ENCODE peak calls at places on chromosomes 13 and 19, in five cellular contexts. One of them, this sample, is unnamed.

GRCh38 chr13:99353836-99354235 is 46.6 kb upstream of the GPR183 start:
- DNase-seq in H1: no peak
- DNase-seq in A549: no peak
- DNase-seq in endothelial cell of umbilical vein: no peak
- DNase-seq in HCT116: no peak
- DNase-seq in this sample: no peak

GRCh38 chr19:46955114-46955812 is 64.4 kb upstream of the NPAS1 start:
- DNase-seq in A549: no peak
- DNase-seq in endothelial cell of umbilical vein: peak; percentile 75
- DNase-seq in H1: no peak
- DNase-seq in HCT116: no peak
- DNase-seq in this sample: peak; percentile 92

GRCh38 chr13:94214979-94215378 is 264.5 kb downstream of the DCT start:
- DNase-seq in HCT116: no peak
- DNase-seq in A549: no peak
- DNase-seq in H1: no peak
- DNase-seq in endothelial cell of umbilical vein: no peak
- DNase-seq in this sample: no peak

GRCh38 chr13:95833126-95833525 is 156.2 kb downstream of the DNAJC3 start:
- DNase-seq in HCT116: no peak
- DNase-seq in A549: no peak
- DNase-seq in H1: no peak
- DNase-seq in endothelial cell of umbilical vein: no peak
- DNase-seq in this sample: no peak

GRCh38 chr13:35016362-35017148 is 74.5 kb downstream of the NBEA start:
- DNase-seq in H1: no peak
- DNase-seq in endothelial cell of umbilical vein: no peak
- DNase-seq in HCT116: no peak
- DNase-seq in A549: no peak
- DNase-seq in this sample: no peak

GRCh38 chr13:43261018-43261417 is 237.6 kb downstream of the DNAJC15 start:
- DNase-seq in HCT116: no peak
- DNase-seq in H1: no peak
- DNase-seq in A549: no peak
- DNase-seq in endothelial cell of umbilical vein: no peak
- DNase-seq in this sample: no peak

GRCh38 chr13:63337921-63338320 is 1922.3 kb upstream of the PCDH20 start:
- DNase-seq in endothelial cell of umbilical vein: no peak
- DNase-seq in H1: no peak
- DNase-seq in HCT116: no peak
- DNase-seq in A549: no peak
- DNase-seq in this sample: no peak

GRCh38 chr19:47446534-47447469 is 24.9 kb downstream of the SLC8A2 start:
- DNase-seq in endothelial cell of umbilical vein: no peak
- DNase-seq in A549: peak; percentile 81
- DNase-seq in H1: peak; percentile 79
- DNase-seq in HCT116: peak; percentile 81
- DNase-seq in this sample: peak; percentile 73

GRCh38 chr13:27481766-27482165 is 31.4 kb upstream of the MTIF3 start:
- DNase-seq in H1: peak; percentile 58
- DNase-seq in endothelial cell of umbilical vein: peak; percentile 28
- DNase-seq in HCT116: peak; percentile 37
- DNase-seq in A549: peak; percentile 19
- DNase-seq in this sample: peak; percentile 56

GRCh38 chr13:75760182-75760981 is 124.3 kb downstream of the LMO7 start:
- DNase-seq in endothelial cell of umbilical vein: peak; percentile 54
- DNase-seq in H1: no peak
- DNase-seq in HCT116: peak; percentile 37
- DNase-seq in A549: peak; percentile 50
- DNase-seq in this sample: no peak

GRCh38 chr19:6718741-6719539 is 1.5 kb downstream of the C3 start:
- DNase-seq in endothelial cell of umbilical vein: no peak
- DNase-seq in HCT116: peak; percentile 79
- DNase-seq in H1: no peak
- DNase-seq in A549: peak; percentile 58
- DNase-seq in this sample: peak; percentile 34

GRCh38 chr19:23762884-23763711 is 4.4 kb upstream of the ZNF681 start:
- DNase-seq in H1: peak; percentile 41
- DNase-seq in endothelial cell of umbilical vein: no peak
- DNase-seq in HCT116: no peak
- DNase-seq in A549: no peak
- DNase-seq in this sample: peak; percentile 68

GRCh38 chr19:55289117-55289796 is 5.5 kb downstream of the BRSK1 start:
- DNase-seq in HCT116: no peak
- DNase-seq in A549: no peak
- DNase-seq in endothelial cell of umbilical vein: no peak
- DNase-seq in H1: no peak
- DNase-seq in this sample: no peak

GRCh38 chr19:38484747-38485146 is 51.3 kb downstream of the RYR1 start:
- DNase-seq in endothelial cell of umbilical vein: no peak
- DNase-seq in H1: no peak
- DNase-seq in HCT116: no peak
- DNase-seq in A549: no peak
- DNase-seq in this sample: no peak

GRCh38 chr19:35775046-35775297 is 392 bp upstream of the ARHGAP33 start:
- DNase-seq in endothelial cell of umbilical vein: no peak
- DNase-seq in HCT116: no peak
- DNase-seq in H1: no peak
- DNase-seq in A549: no peak
- DNase-seq in this sample: no peak

GRCh38 chr19:49506575-49507105 is 5.8 kb upstream of the FCGRT start:
- DNase-seq in A549: peak; percentile 80
- DNase-seq in H1: no peak
- DNase-seq in HCT116: no peak
- DNase-seq in endothelial cell of umbilical vein: peak; percentile 64
- DNase-seq in this sample: peak; percentile 80

GRCh38 chr19:30830875-30831274 is 458.7 kb downstream of the ZNF536 start:
- DNase-seq in A549: no peak
- DNase-seq in H1: no peak
- DNase-seq in HCT116: no peak
- DNase-seq in endothelial cell of umbilical vein: no peak
- DNase-seq in this sample: no peak

GRCh38 chr19:4361152-4362037 is 18.0 kb downstream of the MPND start:
- DNase-seq in endothelial cell of umbilical vein: no peak
- DNase-seq in HCT116: no peak
- DNase-seq in H1: no peak
- DNase-seq in A549: no peak
- DNase-seq in this sample: no peak

GRCh38 chr13:112325941-112326645 is 50.1 kb upstream of the SPACA7 start:
- DNase-seq in HCT116: no peak
- DNase-seq in H1: no peak
- DNase-seq in A549: no peak
- DNase-seq in endothelial cell of umbilical vein: no peak
- DNase-seq in this sample: no peak

GRCh38 chr13:41978007-41978406 is 17.1 kb upstream of the VWA8 start:
- DNase-seq in endothelial cell of umbilical vein: no peak
- DNase-seq in A549: no peak
- DNase-seq in HCT116: no peak
- DNase-seq in H1: no peak
- DNase-seq in this sample: peak; percentile 16

GRCh38 chr13:83153833-83154232 is 728.4 kb downstream of the SLITRK1 start:
- DNase-seq in endothelial cell of umbilical vein: no peak
- DNase-seq in HCT116: no peak
- DNase-seq in A549: no peak
- DNase-seq in H1: no peak
- DNase-seq in this sample: no peak

GRCh38 chr13:48266967-48267639 is 34.1 kb downstream of the ITM2B start:
- DNase-seq in H1: no peak
- DNase-seq in endothelial cell of umbilical vein: no peak
- DNase-seq in A549: no peak
- DNase-seq in HCT116: no peak
- DNase-seq in this sample: no peak

GRCh38 chr13:26377038-26377437 is 123.1 kb downstream of the CDK8 start:
- DNase-seq in endothelial cell of umbilical vein: peak; percentile 20
- DNase-seq in HCT116: peak; percentile 8
- DNase-seq in A549: peak; percentile 1
- DNase-seq in H1: peak; percentile 7
- DNase-seq in this sample: peak; percentile 46

GRCh38 chr19:13207237-13208130 is 57.3 kb downstream of the IER2 start:
- DNase-seq in A549: no peak
- DNase-seq in H1: no peak
- DNase-seq in HCT116: no peak
- DNase-seq in endothelial cell of umbilical vein: no peak
- DNase-seq in this sample: peak; percentile 53

GRCh38 chr19:34430738-34431625 is 2.8 kb downstream of the UBA2 start:
- DNase-seq in H1: no peak
- DNase-seq in A549: peak; percentile 98
- DNase-seq in HCT116: peak; percentile 35
- DNase-seq in endothelial cell of umbilical vein: peak; percentile 73
- DNase-seq in this sample: peak; percentile 68

GRCh38 chr13:50080856-50081105 is 65.5 kb downstream of the KCNRG start:
- DNase-seq in HCT116: no peak
- DNase-seq in A549: no peak
- DNase-seq in endothelial cell of umbilical vein: peak; percentile 59
- DNase-seq in H1: no peak
- DNase-seq in this sample: no peak

GRCh38 chr13:50081106-50081898 is 66.1 kb downstream of the KCNRG start:
- DNase-seq in HCT116: no peak
- DNase-seq in H1: no peak
- DNase-seq in endothelial cell of umbilical vein: peak; percentile 53
- DNase-seq in A549: no peak
- DNase-seq in this sample: peak; percentile 75

GRCh38 chr13:50081899-50082425 is 66.7 kb downstream of the KCNRG start:
- DNase-seq in endothelial cell of umbilical vein: peak; percentile 100
- DNase-seq in H1: peak; percentile 99
- DNase-seq in HCT116: peak; percentile 98
- DNase-seq in A549: peak; percentile 75
- DNase-seq in this sample: peak; percentile 99

GRCh38 chr13:50080158-50080855 is 65.1 kb downstream of the KCNRG start:
- DNase-seq in endothelial cell of umbilical vein: peak; percentile 63
- DNase-seq in HCT116: no peak
- DNase-seq in H1: no peak
- DNase-seq in A549: no peak
- DNase-seq in this sample: peak; percentile 73

GRCh38 chr13:50082426-50083283 is 67.4 kb downstream of the KCNRG start:
- DNase-seq in HCT116: peak; percentile 79
- DNase-seq in H1: no peak
- DNase-seq in A549: peak; percentile 82
- DNase-seq in endothelial cell of umbilical vein: peak; percentile 83
- DNase-seq in this sample: peak; percentile 94
- TF ChIP-seq POLR2A in HCT116: no peak
- TF ChIP-seq POLR2A in H1: no peak
- TF ChIP-seq POLR2A in A549: peak; percentile 31
- TF ChIP-seq POLR2A in endothelial cell of umbilical vein: no peak
- TF ChIP-seq POLR2A in this sample: no peak

DNA sequence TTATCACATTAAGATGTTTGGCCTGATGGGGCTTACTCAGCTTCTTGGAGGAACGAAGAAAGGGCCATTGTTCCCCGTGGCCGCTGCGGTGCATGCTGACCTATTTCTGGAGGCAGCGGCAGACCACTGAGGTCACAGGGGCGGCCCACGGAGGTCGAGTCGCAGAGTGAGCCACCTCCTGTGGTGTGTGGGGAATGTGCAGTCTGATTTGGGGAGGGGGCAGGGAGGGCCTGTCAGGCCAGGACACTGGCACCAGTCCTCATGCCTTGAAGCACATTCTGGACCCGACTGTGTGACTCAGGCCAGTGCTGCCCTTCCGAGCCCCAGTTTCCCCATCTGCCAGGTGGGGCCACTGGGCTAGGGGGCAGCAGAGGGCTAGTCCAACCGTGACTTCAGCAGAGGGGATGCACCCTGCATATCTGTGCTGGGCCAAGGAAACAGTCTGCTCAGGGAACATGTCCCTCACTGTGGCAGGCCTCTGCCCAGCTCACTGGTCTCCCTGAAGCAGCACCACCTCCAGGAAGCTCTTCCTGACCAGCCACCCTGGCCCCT is 6.3 kb downstream of the SLC7A10 start:
- DNase-seq in A549: no peak
- DNase-seq in H1: no peak
- DNase-seq in endothelial cell of umbilical vein: no peak
- DNase-seq in HCT116: no peak
- DNase-seq in this sample: peak; percentile 34
- TF ChIP-seq CTCF in A549: peak; percentile 50
- TF ChIP-seq CTCF in H1: peak; percentile 79
- TF ChIP-seq CTCF in endothelial cell of umbilical vein: no peak
- TF ChIP-seq CTCF in HCT116: peak; percentile 47
- TF ChIP-seq CTCF in this sample: peak; percentile 24

GRCh38 chr19:1161716-1162115 is 12.4 kb downstream of the SBNO2 start:
- DNase-seq in endothelial cell of umbilical vein: no peak
- DNase-seq in H1: no peak
- DNase-seq in A549: peak; percentile 54
- DNase-seq in HCT116: no peak
- DNase-seq in this sample: peak; percentile 39
- TF ChIP-seq MAX in endothelial cell of umbilical vein: no peak
- TF ChIP-seq MAX in H1: no peak
- TF ChIP-seq MAX in A549: no peak
- TF ChIP-seq MAX in HCT116: no peak
- TF ChIP-seq MAX in this sample: no peak

GRCh38 chr19:2215281-2215751 is 20.8 kb downstream of the PLEKHJ1 start:
- DNase-seq in H1: no peak
- DNase-seq in A549: no peak
- DNase-seq in endothelial cell of umbilical vein: no peak
- DNase-seq in HCT116: no peak
- DNase-seq in this sample: no peak

GRCh38 chr19:2214253-2214652 is 21.9 kb downstream of the PLEKHJ1 start:
- DNase-seq in endothelial cell of umbilical vein: no peak
- DNase-seq in A549: no peak
- DNase-seq in H1: no peak
- DNase-seq in HCT116: no peak
- DNase-seq in this sample: no peak

GRCh38 chr19:2213799-2214198 is 22.3 kb downstream of the PLEKHJ1 start:
- DNase-seq in H1: no peak
- DNase-seq in endothelial cell of umbilical vein: no peak
- DNase-seq in A549: no peak
- DNase-seq in HCT116: no peak
- DNase-seq in this sample: peak; percentile 28

GRCh38 chr19:2217591-2217990 is 18.5 kb downstream of the PLEKHJ1 start:
- DNase-seq in A549: no peak
- DNase-seq in H1: no peak
- DNase-seq in HCT116: no peak
- DNase-seq in endothelial cell of umbilical vein: no peak
- DNase-seq in this sample: no peak

DNA sequence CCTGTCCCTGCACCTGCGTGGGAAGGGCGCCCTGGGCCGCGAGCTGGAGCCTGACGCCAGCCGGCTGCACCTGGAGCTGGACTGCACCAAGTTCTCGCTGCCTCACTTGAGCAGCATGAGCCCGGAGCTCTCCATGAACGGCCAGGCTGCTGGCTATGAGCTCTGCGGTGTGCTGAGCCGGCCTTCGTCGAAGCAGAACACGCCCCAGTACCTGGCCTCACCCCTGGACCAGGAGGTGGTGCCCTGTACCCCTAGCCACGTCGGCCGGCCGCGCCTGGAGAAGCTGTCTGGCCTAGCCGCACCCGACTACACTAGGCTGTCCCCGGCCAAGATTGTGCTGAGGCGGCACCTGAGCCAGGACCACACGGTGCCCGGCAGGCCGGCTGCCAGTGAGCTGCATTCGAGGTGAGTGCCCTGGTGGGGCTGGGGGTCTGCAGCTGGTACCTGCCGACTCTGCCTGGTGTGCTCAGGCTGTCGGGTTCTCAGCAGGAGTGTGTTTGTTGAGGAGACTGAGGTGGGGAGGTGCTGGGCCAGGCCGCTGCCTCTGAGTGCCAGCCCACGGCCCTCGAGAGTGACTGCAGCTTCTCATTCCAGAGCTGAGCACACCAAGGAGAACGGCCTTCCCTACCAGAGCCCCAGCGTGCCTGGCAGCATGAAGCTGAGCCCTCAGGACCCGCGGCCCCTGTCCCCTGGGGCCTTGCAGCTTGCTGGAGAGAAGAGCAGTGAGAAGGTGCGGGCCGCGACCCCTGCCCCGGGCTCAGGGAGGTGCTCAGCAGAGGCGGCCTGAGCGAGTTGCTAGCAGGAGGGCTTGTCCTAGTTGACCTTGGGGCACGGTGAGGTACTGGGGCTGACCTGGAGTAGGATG is 19.5 kb downstream of the PLEKHJ1 start:
- DNase-seq in H1: no peak
- DNase-seq in A549: no peak
- DNase-seq in HCT116: no peak
- DNase-seq in endothelial cell of umbilical vein: no peak
- DNase-seq in this sample: no peak
- TF ChIP-seq POLR2A in H1: no peak
- TF ChIP-seq POLR2A in A549: no peak
- TF ChIP-seq POLR2A in HCT116: no peak
- TF ChIP-seq POLR2A in endothelial cell of umbilical vein: no peak
- TF ChIP-seq POLR2A in this sample: no peak

This sample was measured in NB4.